ENCODE peak calls at places on chromosomes 3 and 15, in nine cellular contexts. A is mammary epithelial cell, W is brain microvascular endothelial cell, Q is sigmoid colon, X is AG04449, R is endodermal cell, V is Panc1, F is IMR-90, P is mucosa of descending colon. H is an unnamed sample.

GRCh38 chr3:7567160-7567559 is 706.2 kb downstream of the GRM7 start:
- DNase-seq in A (no peak), W (no peak), Q (no peak), X (no peak), R (no peak), V (no peak), F (no peak), P (no peak), H (no peak)

GRCh38 chr15:68658641-68659358 is 80.0 kb downstream of the CORO2B start:
- DNase-seq in A (no peak), W (no peak), Q (peak), X (no peak), R (peak), V (no peak), F (no peak), P (no peak), H (no peak)

GRCh38 chr3:15439476-15439875 is 12.1 kb downstream of the EAF1 start:
- DNase-seq in A (peak), W (no peak), Q (no peak), X (no peak), R (no peak), V (no peak), F (peak), P (no peak), H (peak)

GRCh38 chr3:13189639-13190375 is 116.6 kb upstream of the IQSEC1 start:
- DNase-seq in A (peak), W (peak), Q (peak), X (no peak), R (peak), V (no peak), F (peak), P (no peak), H (peak)

GRCh38 chr3:60909526-60909925 is 341.7 kb downstream of the FHIT start:
- DNase-seq in A (no peak), W (no peak), Q (no peak), X (no peak), R (no peak), V (no peak), F (no peak), P (no peak), H (no peak)

GRCh38 chr3:63450023-63450422 is 171.9 kb downstream of the SYNPR start:
- DNase-seq in A (peak), W (no peak), Q (no peak), X (no peak), R (no peak), V (no peak), F (no peak), P (no peak), H (peak)

GRCh38 chr3:120682095-120682681 is at the start of gene HGD:
- DNase-seq in A (no peak), W (no peak), Q (no peak), X (no peak), R (no peak), V (no peak), F (peak), P (no peak), H (no peak)

GRCh38 chr3:71581981-71582611 is 1.4 kb downstream of the FOXP1 start:
- DNase-seq in A (peak), W (no peak), Q (peak), X (no peak), R (peak), V (no peak), F (no peak), P (peak), H (peak)

GRCh38 chr3:151925876-151926275 is 52.4 kb downstream of the SUCNR1 start:
- DNase-seq in A (peak), W (peak), Q (no peak), X (peak), R (no peak), V (no peak), F (peak), P (no peak), H (peak)

GRCh38 chr3:136802481-136802996 is 16.4 kb upstream of the SLC35G2 start:
- DNase-seq in A (peak), W (peak), Q (no peak), X (no peak), R (no peak), V (no peak), F (peak), P (no peak), H (peak)

GRCh38 chr3:155031191-155031590 is 48.9 kb upstream of the MME start:
- DNase-seq in A (no peak), W (no peak), Q (no peak), X (peak), R (no peak), V (no peak), F (peak), P (no peak), H (peak)

DNA sequence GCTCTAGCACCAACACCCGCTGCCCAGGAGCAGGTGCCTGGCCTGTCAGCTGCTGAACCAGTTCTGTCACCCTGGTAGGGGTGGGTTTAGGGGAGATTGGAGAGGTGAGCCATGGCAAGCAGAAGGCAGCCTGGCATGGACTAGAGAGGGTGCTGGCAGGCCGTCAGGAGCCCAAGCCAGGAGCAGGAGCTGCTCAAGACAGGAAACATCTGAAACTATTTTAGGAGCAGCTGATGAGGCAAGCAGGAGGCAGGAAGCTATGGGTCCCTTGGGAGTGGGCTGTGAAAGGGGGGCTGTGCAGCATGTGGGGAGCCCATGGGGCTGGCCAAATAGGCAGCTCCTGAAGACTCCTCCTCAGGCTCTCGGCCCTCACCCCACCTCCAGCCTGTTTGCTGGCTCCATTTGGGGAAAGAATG is 2.3 kb downstream of the INKA1 start:
- DNase-seq in A (no peak), W (peak), Q (peak), X (peak), R (no peak), V (no peak), F (peak), P (peak), H (peak)
- H3K4me3 ChIP-seq in A (no peak), W (no peak), Q (no peak), X (peak), R (no peak), V (no peak), F (no peak), P (no peak), H (peak)

DNA sequence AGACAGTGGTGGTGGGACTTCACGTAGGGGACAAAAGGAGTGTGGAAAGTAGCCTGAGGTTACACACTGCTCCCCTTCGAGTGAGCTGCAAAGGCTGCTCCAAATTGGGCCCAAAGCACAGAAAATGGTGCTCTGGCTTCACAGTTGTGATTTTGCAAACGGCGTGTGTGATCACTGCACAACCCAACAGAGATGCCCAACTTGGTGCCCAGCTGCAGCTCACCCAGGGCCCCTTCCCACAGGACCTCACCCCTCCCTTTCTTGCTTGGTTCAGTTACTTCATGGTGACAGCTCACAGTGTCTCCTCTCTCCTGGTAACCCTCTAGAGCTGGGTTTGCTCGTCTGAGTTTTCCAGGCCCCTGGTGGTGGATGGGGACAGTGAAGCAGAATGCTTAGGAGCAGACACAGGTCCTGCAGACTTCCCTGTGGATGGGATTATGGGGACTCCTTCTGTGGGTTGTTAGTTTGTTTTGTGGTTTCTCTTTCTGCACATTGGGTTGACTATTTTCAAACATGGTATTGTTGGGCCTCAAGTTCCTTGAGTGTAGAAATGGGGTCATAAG is 98.3 kb downstream of the TOP2B start:
- DNase-seq in A (no peak), W (no peak), Q (no peak), X (no peak), R (peak), V (no peak), F (no peak), P (no peak), H (no peak)
- TF ChIP-seq CTCF in A (no peak), W (peak), Q (no peak), X (peak), R (peak), V (no peak), F (no peak), P (no peak), H (peak)

GRCh38 chr3:64631951-64632350 is 55.8 kb downstream of the ADAMTS9 start:
- DNase-seq in A (no peak), W (no peak), Q (no peak), X (no peak), R (no peak), V (no peak), F (no peak), P (no peak), H (no peak)

GRCh38 chr3:64639022-64639421 is 48.8 kb downstream of the ADAMTS9 start:
- DNase-seq in A (no peak), W (no peak), Q (no peak), X (no peak), R (no peak), V (no peak), F (no peak), P (no peak), H (no peak)

GRCh38 chr3:64634461-64634860 is 53.3 kb downstream of the ADAMTS9 start:
- DNase-seq in A (no peak), W (no peak), Q (no peak), X (no peak), R (no peak), V (no peak), F (no peak), P (no peak), H (no peak)
- H3K4me3 ChIP-seq in A (no peak), W (no peak), Q (no peak), X (no peak), R (no peak), V (no peak), F (no peak), P (no peak), H (no peak)

GRCh38 chr15:60510006-60510405 is 31.1 kb upstream of the ICE2 start:
- DNase-seq in A (peak), W (no peak), Q (no peak), X (no peak), R (no peak), V (no peak), F (no peak), P (no peak), H (no peak)
- TF ChIP-seq CTCF in A (peak), W (no peak), Q (no peak), X (no peak), R (no peak), V (no peak), F (no peak), P (no peak), H (no peak)

GRCh38 chr3:175266993-175267960 is 408.1 kb downstream of the NAALADL2 start:
- DNase-seq in A (peak), W (peak), Q (no peak), X (no peak), R (no peak), V (no peak), F (peak), P (no peak), H (no peak)

GRCh38 chr3:175274056-175274455 is 414.9 kb downstream of the NAALADL2 start:
- DNase-seq in A (peak), W (no peak), Q (no peak), X (no peak), R (no peak), V (no peak), F (no peak), P (no peak), H (no peak)

GRCh38 chr3:175269394-175269793 is 410.3 kb downstream of the NAALADL2 start:
- DNase-seq in A (no peak), W (no peak), Q (no peak), X (no peak), R (no peak), V (no peak), F (no peak), P (no peak), H (no peak)

GRCh38 chr3:175273573-175273972 is 414.4 kb downstream of the NAALADL2 start:
- DNase-seq in A (no peak), W (no peak), Q (no peak), X (no peak), R (no peak), V (no peak), F (no peak), P (no peak), H (no peak)

DNA sequence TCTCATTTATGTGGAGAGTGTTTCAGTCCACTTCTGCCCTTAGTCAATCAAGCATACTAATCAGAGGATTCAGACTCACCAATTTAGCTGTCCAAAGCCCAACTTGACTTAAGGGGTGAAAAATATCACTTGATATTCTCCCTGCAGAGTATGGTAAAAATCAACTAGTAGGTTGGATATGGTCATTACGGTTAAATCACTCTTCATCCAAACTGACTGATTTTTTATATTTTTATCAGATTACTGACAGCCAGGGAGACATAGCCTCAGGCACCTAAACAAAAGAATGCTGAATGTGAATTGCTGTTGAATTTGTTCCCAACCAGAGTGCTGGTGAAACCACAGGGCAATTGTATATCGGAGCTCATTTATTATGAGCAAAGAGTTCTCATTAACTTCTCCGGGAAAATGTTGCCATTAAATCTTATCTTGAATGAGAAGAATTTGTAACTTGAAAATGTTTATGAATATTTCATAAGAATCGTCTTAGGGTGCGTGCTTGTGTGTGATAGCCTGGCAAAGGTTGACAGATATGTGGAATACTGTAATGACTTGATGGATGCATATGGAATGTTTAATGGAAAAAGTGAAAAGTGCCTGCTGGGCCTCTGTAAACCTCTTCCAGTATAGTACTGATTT is 411.2 kb downstream of the NAALADL2 start:
- DNase-seq in A (peak), W (no peak), Q (no peak), X (no peak), R (no peak), V (no peak), F (peak), P (no peak), H (peak)
- H3K4me3 ChIP-seq in A (no peak), W (no peak), Q (no peak), X (no peak), R (no peak), V (no peak), F (no peak), P (no peak), H (no peak)

GRCh38 chr3:23865595-23866396 is 51.0 kb downstream of the NKIRAS1 start:
- DNase-seq in A (no peak), W (peak), Q (no peak), X (no peak), R (peak), V (no peak), F (peak), P (no peak), H (peak)

GRCh38 chr3:23863060-23863459 is 53.7 kb downstream of the NKIRAS1 start:
- DNase-seq in A (peak), W (no peak), Q (no peak), X (no peak), R (no peak), V (no peak), F (peak), P (no peak), H (no peak)

GRCh38 chr3:23872330-23872729 is 44.5 kb downstream of the NKIRAS1 start:
- DNase-seq in A (no peak), W (no peak), Q (no peak), X (no peak), R (no peak), V (no peak), F (no peak), P (no peak), H (no peak)

GRCh38 chr3:23864954-23865353 is 51.8 kb downstream of the NKIRAS1 start:
- DNase-seq in A (no peak), W (no peak), Q (no peak), X (no peak), R (no peak), V (no peak), F (no peak), P (no peak), H (no peak)

DNA sequence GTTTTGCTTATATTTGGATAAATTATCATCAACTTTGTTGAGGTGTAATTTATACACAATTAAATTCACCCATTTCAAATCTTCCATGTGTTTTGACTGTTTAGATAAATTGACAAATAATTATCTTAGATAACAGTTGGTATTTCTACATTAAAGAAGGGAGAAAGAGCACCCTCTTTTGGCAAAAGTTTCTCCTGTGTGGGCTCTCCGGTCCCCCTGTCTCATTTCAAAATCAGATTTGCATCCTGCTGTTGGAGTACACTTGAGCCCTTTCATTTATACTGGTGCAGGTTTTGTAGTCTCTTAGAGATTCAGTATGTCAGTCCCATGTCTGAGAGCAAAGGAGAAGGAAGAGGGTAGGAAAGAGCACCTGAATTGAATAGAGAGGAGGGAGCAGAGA is 49.4 kb downstream of the NKIRAS1 start:
- DNase-seq in A (no peak), W (no peak), Q (no peak), X (no peak), R (no peak), V (no peak), F (no peak), P (no peak), H (no peak)
- TF ChIP-seq CTCF in A (no peak), W (peak), Q (no peak), X (no peak), R (peak), V (no peak), F (peak), P (no peak), H (no peak)

GRCh38 chr3:171376125-171376947 is 83.9 kb downstream of the TNIK start:
- DNase-seq in A (peak), W (peak), Q (no peak), X (no peak), R (no peak), V (no peak), F (peak), P (no peak), H (peak)

GRCh38 chr3:171372694-171373093 is 87.5 kb downstream of the TNIK start:
- DNase-seq in A (no peak), W (no peak), Q (no peak), X (no peak), R (no peak), V (no peak), F (no peak), P (no peak), H (no peak)

GRCh38 chr3:171374661-171375285 is 85.4 kb downstream of the TNIK start:
- DNase-seq in A (peak), W (peak), Q (no peak), X (peak), R (no peak), V (no peak), F (peak), P (no peak), H (peak)

GRCh38 chr3:171375704-171376103 is 84.5 kb downstream of the TNIK start:
- DNase-seq in A (no peak), W (no peak), Q (no peak), X (no peak), R (no peak), V (no peak), F (no peak), P (no peak), H (no peak)

DNA sequence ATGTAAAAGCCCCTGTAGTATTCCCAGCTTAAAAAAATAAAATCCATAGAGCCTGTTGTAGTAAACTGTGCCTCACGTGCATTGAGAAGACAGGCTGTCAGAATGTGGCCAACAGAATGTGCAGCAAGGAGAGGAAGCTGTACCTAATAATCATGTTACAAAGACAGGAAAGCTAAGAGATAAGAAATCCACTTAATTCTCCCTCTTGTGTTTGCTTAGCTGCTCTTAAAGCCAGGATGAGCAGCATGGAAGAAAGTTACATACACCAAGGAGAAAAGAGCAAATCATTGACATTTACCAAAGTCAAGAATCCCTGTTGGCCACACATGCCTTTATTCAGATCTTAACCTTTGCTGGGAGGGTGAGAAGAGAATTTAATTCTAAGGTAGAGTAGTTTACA is 85.9 kb downstream of the TNIK start:
- DNase-seq in A (no peak), W (no peak), Q (no peak), X (no peak), R (no peak), V (no peak), F (peak), P (no peak), H (peak)
- H3K4me3 ChIP-seq in A (no peak), W (no peak), Q (no peak), X (no peak), R (peak), V (no peak), F (no peak), P (no peak), H (no peak)

GRCh38 chr3:65251375-65251774 is 563.6 kb upstream of the ADAMTS9 start:
- DNase-seq in A (no peak), W (no peak), Q (no peak), X (no peak), R (no peak), V (no peak), F (no peak), P (no peak), H (no peak)
- TF ChIP-seq CTCF in A (no peak), W (no peak), Q (no peak), X (no peak), R (no peak), V (no peak), F (no peak), P (no peak), H (no peak)

H was measured in cardiac fibroblast.